ENCODE peak calls at places on chromosome 7, in nine cellular contexts. D is GM03348, X is skeletal muscle cell, L is WERI-Rb-1, V is aorta, B is upper lobe of right lung, U is left colon, M is GF-D8, E is adrenal gland. W is an unnamed sample.

GRCh38 chr7:149787428-149788299 is 14.3 kb upstream of the ZNF467 start:
- DNase-seq in D (no peak), X (no peak), L (peak), V (peak), B (no peak), U (no peak), M (no peak), E (no peak), W (no peak)

GRCh38 chr7:47619806-47620205 is 37.9 kb upstream of the TNS3 start:
- DNase-seq in D (no peak), X (no peak), L (no peak), V (no peak), B (no peak), U (no peak), M (no peak), E (no peak), W (no peak)

GRCh38 chr7:26612742-26613141 is 251.6 kb downstream of the SKAP2 start:
- DNase-seq in D (no peak), X (no peak), L (no peak), V (no peak), B (no peak), U (no peak), M (no peak), E (no peak), W (no peak)

GRCh38 chr7:37149019-37149814 is 299.4 kb downstream of the ELMO1 start:
- DNase-seq in D (no peak), X (no peak), L (no peak), V (no peak), B (no peak), U (no peak), M (no peak), E (no peak), W (no peak)

GRCh38 chr7:36871863-36872262 is 147.6 kb upstream of the AOAH start:
- DNase-seq in D (no peak), X (no peak), L (no peak), V (no peak), B (no peak), U (no peak), M (no peak), E (no peak), W (no peak)

GRCh38 chr7:24828871-24829661 is 71.8 kb upstream of the GSDME start:
- DNase-seq in D (no peak), X (no peak), L (no peak), V (no peak), B (no peak), U (no peak), M (no peak), E (no peak), W (no peak)

GRCh38 chr7:27663989-27664331 is 1.3 kb upstream of the HIBADH start:
- DNase-seq in D (no peak), X (no peak), L (no peak), V (no peak), B (no peak), U (no peak), M (no peak), E (no peak), W (no peak)

GRCh38 chr7:81036041-81036440 is 117.2 kb upstream of the SEMA3C start:
- DNase-seq in D (peak), X (no peak), L (no peak), V (no peak), B (no peak), U (no peak), M (no peak), E (no peak), W (no peak)

GRCh38 chr7:518630-519428 is 817 bp downstream of the PDGFA start:
- DNase-seq in D (peak), X (no peak), L (peak), V (peak), B (peak), U (peak), M (peak), E (peak), W (no peak)

GRCh38 chr7:107938448-107939250 is 47.7 kb downstream of the DLD start:
- DNase-seq in D (no peak), X (no peak), L (no peak), V (no peak), B (no peak), U (no peak), M (no peak), E (no peak), W (no peak)

GRCh38 chr7:142957723-142958122 is 4.4 kb downstream of the KEL start:
- DNase-seq in D (no peak), X (no peak), L (no peak), V (no peak), B (no peak), U (no peak), M (no peak), E (no peak), W (no peak)

GRCh38 chr7:78301361-78301760 is 502.8 kb downstream of the PHTF2 start:
- DNase-seq in D (peak), X (no peak), L (no peak), V (no peak), B (no peak), U (no peak), M (no peak), E (no peak), W (no peak)

GRCh38 chr7:139959718-139960117 is 103.0 kb downstream of the PARP12 start:
- DNase-seq in D (no peak), X (no peak), L (no peak), V (no peak), B (no peak), U (no peak), M (no peak), E (no peak), W (no peak)

GRCh38 chr7:155807805-155808550 is 4.3 kb downstream of the SHH start:
- DNase-seq in D (no peak), X (no peak), L (no peak), V (no peak), B (peak), U (peak), M (no peak), E (no peak), W (no peak)

GRCh38 chr7:124032369-124033092 is at the start of gene TMEM229A:
- DNase-seq in D (peak), X (no peak), L (peak), V (peak), B (peak), U (no peak), M (no peak), E (peak), W (no peak)

GRCh38 chr7:142481548-142481947 is 223.7 kb upstream of the PRSS58 start:
- DNase-seq in D (no peak), X (no peak), L (peak), V (no peak), B (no peak), U (no peak), M (peak), E (no peak), W (no peak)

GRCh38 chr7:137269240-137269639 is 74.3 kb downstream of the PTN start:
- DNase-seq in D (no peak), X (no peak), L (no peak), V (no peak), B (no peak), U (no peak), M (no peak), E (no peak), W (no peak)

GRCh38 chr7:69856991-69857390 is 258.7 kb downstream of the AUTS2 start:
- DNase-seq in D (no peak), X (no peak), L (no peak), V (no peak), B (no peak), U (no peak), M (no peak), E (no peak), W (no peak)

GRCh38 chr7:55100172-55100961 is 81.5 kb downstream of the EGFR start:
- DNase-seq in D (peak), X (no peak), L (no peak), V (peak), B (peak), U (no peak), M (no peak), E (no peak), W (no peak)

GRCh38 chr7:54810401-54810800 is 51.4 kb upstream of the SEC61G start:
- DNase-seq in D (no peak), X (no peak), L (no peak), V (no peak), B (no peak), U (no peak), M (no peak), E (no peak), W (no peak)

GRCh38 chr7:106591146-106591545 is 69.8 kb downstream of the CCDC71L start:
- DNase-seq in D (no peak), X (no peak), L (no peak), V (no peak), B (no peak), U (no peak), M (no peak), E (no peak), W (no peak)

GRCh38 chr7:113464096-113464855 is 345.9 kb upstream of the SMIM30 start:
- DNase-seq in D (no peak), X (no peak), L (no peak), V (no peak), B (no peak), U (no peak), M (no peak), E (no peak), W (no peak)

GRCh38 chr7:156118246-156118645 is 306.0 kb upstream of the SHH start:
- DNase-seq in D (no peak), X (no peak), L (no peak), V (no peak), B (no peak), U (no peak), M (no peak), E (peak), W (no peak)

GRCh38 chr7:20954711-20955641 is 168.3 kb upstream of the SP8 start:
- DNase-seq in D (no peak), X (no peak), L (no peak), V (no peak), B (no peak), U (no peak), M (no peak), E (no peak), W (no peak)

GRCh38 chr7:27840314-27840713 is 100.4 kb downstream of the TAX1BP1 start:
- DNase-seq in D (peak), X (no peak), L (no peak), V (no peak), B (no peak), U (no peak), M (no peak), E (no peak), W (no peak)

GRCh38 chr7:38656976-38657375 is 25.8 kb upstream of the AMPH start:
- DNase-seq in D (peak), X (no peak), L (no peak), V (no peak), B (no peak), U (no peak), M (peak), E (no peak), W (no peak)